ENCODE peak calls at places on chromosomes 1 and 21, in nine cellular contexts. One of them, this sample, is unnamed.

GRCh38 chr1:18041107-18041506 is 66.5 kb upstream of the IGSF21 start:
- DNase-seq in left ventricle myocardium inferior: no peak
- DNase-seq in lower leg skin: peak
- DNase-seq in K562: no peak
- DNase-seq in foreskin fibroblast: no peak
- DNase-seq in heart left ventricle: no peak
- DNase-seq in colonic mucosa: no peak
- DNase-seq in MM.1S: no peak
- DNase-seq in breast epithelium: no peak
- DNase-seq in this sample: peak

GRCh38 chr1:91537281-91538069 is 36.8 kb downstream of the CDC7 start:
- DNase-seq in heart left ventricle: no peak
- DNase-seq in left ventricle myocardium inferior: no peak
- DNase-seq in breast epithelium: no peak
- DNase-seq in K562: no peak
- DNase-seq in colonic mucosa: no peak
- DNase-seq in foreskin fibroblast: peak
- DNase-seq in MM.1S: no peak
- DNase-seq in lower leg skin: peak
- DNase-seq in this sample: no peak

GRCh38 chr1:42735477-42736105 is 4.4 kb downstream of the CLDN19 start:
- DNase-seq in foreskin fibroblast: no peak
- DNase-seq in lower leg skin: no peak
- DNase-seq in colonic mucosa: no peak
- DNase-seq in left ventricle myocardium inferior: no peak
- DNase-seq in MM.1S: no peak
- DNase-seq in breast epithelium: no peak
- DNase-seq in heart left ventricle: no peak
- DNase-seq in K562: no peak
- DNase-seq in this sample: no peak

GRCh38 chr1:39926820-39927219 is 25.1 kb upstream of the MYCL start:
- DNase-seq in colonic mucosa: no peak
- DNase-seq in breast epithelium: no peak
- DNase-seq in K562: no peak
- DNase-seq in lower leg skin: no peak
- DNase-seq in heart left ventricle: no peak
- DNase-seq in left ventricle myocardium inferior: no peak
- DNase-seq in MM.1S: no peak
- DNase-seq in foreskin fibroblast: no peak
- DNase-seq in this sample: no peak

GRCh38 chr1:243791586-243792267 is 58.3 kb downstream of the AKT3 start:
- DNase-seq in left ventricle myocardium inferior: no peak
- DNase-seq in breast epithelium: no peak
- DNase-seq in K562: no peak
- DNase-seq in heart left ventricle: no peak
- DNase-seq in lower leg skin: peak
- DNase-seq in MM.1S: no peak
- DNase-seq in colonic mucosa: no peak
- DNase-seq in foreskin fibroblast: no peak
- DNase-seq in this sample: no peak

GRCh38 chr1:58785424-58786058 is 1.7 kb upstream of the JUN start:
- DNase-seq in lower leg skin: peak
- DNase-seq in colonic mucosa: peak
- DNase-seq in K562: no peak
- DNase-seq in left ventricle myocardium inferior: peak
- DNase-seq in foreskin fibroblast: no peak
- DNase-seq in MM.1S: peak
- DNase-seq in breast epithelium: peak
- DNase-seq in heart left ventricle: peak
- DNase-seq in this sample: peak

GRCh38 chr1:3710251-3710650 is 42.0 kb upstream of the CCDC27 start:
- DNase-seq in left ventricle myocardium inferior: no peak
- DNase-seq in MM.1S: no peak
- DNase-seq in lower leg skin: no peak
- DNase-seq in K562: no peak
- DNase-seq in foreskin fibroblast: no peak
- DNase-seq in colonic mucosa: no peak
- DNase-seq in breast epithelium: no peak
- DNase-seq in heart left ventricle: no peak
- DNase-seq in this sample: no peak

GRCh38 chr1:198880397-198880796 is 241.6 kb downstream of the PTPRC start:
- DNase-seq in left ventricle myocardium inferior: no peak
- DNase-seq in breast epithelium: no peak
- DNase-seq in K562: no peak
- DNase-seq in colonic mucosa: no peak
- DNase-seq in lower leg skin: no peak
- DNase-seq in foreskin fibroblast: peak
- DNase-seq in MM.1S: no peak
- DNase-seq in heart left ventricle: no peak
- DNase-seq in this sample: no peak

GRCh38 chr1:50967416-50968020 is 2.5 kb upstream of the CDKN2C start:
- DNase-seq in lower leg skin: no peak
- DNase-seq in MM.1S: no peak
- DNase-seq in K562: peak
- DNase-seq in foreskin fibroblast: no peak
- DNase-seq in colonic mucosa: no peak
- DNase-seq in breast epithelium: no peak
- DNase-seq in heart left ventricle: no peak
- DNase-seq in left ventricle myocardium inferior: no peak
- DNase-seq in this sample: peak

GRCh38 chr1:23865543-23865930 is 2.6 kb downstream of the FUCA1 start:
- DNase-seq in breast epithelium: peak
- DNase-seq in MM.1S: peak
- DNase-seq in lower leg skin: peak
- DNase-seq in K562: no peak
- DNase-seq in left ventricle myocardium inferior: no peak
- DNase-seq in heart left ventricle: no peak
- DNase-seq in colonic mucosa: peak
- DNase-seq in foreskin fibroblast: peak
- DNase-seq in this sample: peak

GRCh38 chr1:61084560-61084991 is 2.2 kb downstream of the NFIA start:
- DNase-seq in MM.1S: no peak
- DNase-seq in lower leg skin: no peak
- DNase-seq in heart left ventricle: no peak
- DNase-seq in breast epithelium: no peak
- DNase-seq in K562: no peak
- DNase-seq in foreskin fibroblast: no peak
- DNase-seq in colonic mucosa: no peak
- DNase-seq in left ventricle myocardium inferior: no peak
- DNase-seq in this sample: no peak

GRCh38 chr1:37602750-37603694 is 7.3 kb upstream of the GNL2 start:
- DNase-seq in lower leg skin: no peak
- DNase-seq in heart left ventricle: no peak
- DNase-seq in K562: peak
- DNase-seq in MM.1S: peak
- DNase-seq in colonic mucosa: no peak
- DNase-seq in left ventricle myocardium inferior: no peak
- DNase-seq in breast epithelium: no peak
- DNase-seq in foreskin fibroblast: no peak
- DNase-seq in this sample: peak

GRCh38 chr1:8089535-8090228 is 63.6 kb upstream of the ERRFI1 start:
- DNase-seq in breast epithelium: no peak
- DNase-seq in colonic mucosa: no peak
- DNase-seq in K562: no peak
- DNase-seq in foreskin fibroblast: peak
- DNase-seq in lower leg skin: no peak
- DNase-seq in heart left ventricle: no peak
- DNase-seq in left ventricle myocardium inferior: no peak
- DNase-seq in MM.1S: no peak
- DNase-seq in this sample: no peak

GRCh38 chr1:244239261-244239770 is 188.2 kb downstream of the ZBTB18 start:
- DNase-seq in breast epithelium: no peak
- DNase-seq in left ventricle myocardium inferior: no peak
- DNase-seq in colonic mucosa: no peak
- DNase-seq in MM.1S: peak
- DNase-seq in foreskin fibroblast: no peak
- DNase-seq in heart left ventricle: no peak
- DNase-seq in lower leg skin: no peak
- DNase-seq in K562: no peak
- DNase-seq in this sample: peak

GRCh38 chr1:181134543-181135461 is 46.3 kb downstream of the IER5 start:
- DNase-seq in lower leg skin: peak
- DNase-seq in K562: no peak
- DNase-seq in colonic mucosa: peak
- DNase-seq in breast epithelium: peak
- DNase-seq in heart left ventricle: no peak
- DNase-seq in left ventricle myocardium inferior: no peak
- DNase-seq in MM.1S: peak
- DNase-seq in foreskin fibroblast: peak
- DNase-seq in this sample: peak

GRCh38 chr1:55043726-55044125 is 4.4 kb downstream of the PCSK9 start:
- DNase-seq in heart left ventricle: no peak
- DNase-seq in left ventricle myocardium inferior: no peak
- DNase-seq in lower leg skin: no peak
- DNase-seq in breast epithelium: no peak
- DNase-seq in MM.1S: no peak
- DNase-seq in colonic mucosa: no peak
- DNase-seq in foreskin fibroblast: no peak
- DNase-seq in K562: no peak
- DNase-seq in this sample: no peak

GRCh38 chr21:33901421-33902288 is 13.9 kb downstream of the ATP5PO start:
- DNase-seq in lower leg skin: no peak
- DNase-seq in MM.1S: peak
- DNase-seq in K562: no peak
- DNase-seq in foreskin fibroblast: peak
- DNase-seq in breast epithelium: no peak
- DNase-seq in heart left ventricle: no peak
- DNase-seq in colonic mucosa: no peak
- DNase-seq in left ventricle myocardium inferior: no peak
- DNase-seq in this sample: peak

GRCh38 chr1:223843934-223844333 is 1.8 kb downstream of the TP53BP2 start:
- DNase-seq in lower leg skin: no peak
- DNase-seq in breast epithelium: no peak
- DNase-seq in MM.1S: no peak
- DNase-seq in colonic mucosa: no peak
- DNase-seq in foreskin fibroblast: no peak
- DNase-seq in K562: no peak
- DNase-seq in left ventricle myocardium inferior: no peak
- DNase-seq in heart left ventricle: no peak
- DNase-seq in this sample: no peak

GRCh38 chr1:183235503-183235902 is 49.4 kb downstream of the LAMC2 start:
- DNase-seq in breast epithelium: no peak
- DNase-seq in foreskin fibroblast: no peak
- DNase-seq in left ventricle myocardium inferior: no peak
- DNase-seq in heart left ventricle: no peak
- DNase-seq in MM.1S: no peak
- DNase-seq in colonic mucosa: no peak
- DNase-seq in K562: no peak
- DNase-seq in lower leg skin: no peak
- DNase-seq in this sample: no peak

GRCh38 chr1:193786996-193787546 is 600.7 kb upstream of the B3GALT2 start:
- DNase-seq in left ventricle myocardium inferior: no peak
- DNase-seq in K562: no peak
- DNase-seq in breast epithelium: no peak
- DNase-seq in lower leg skin: no peak
- DNase-seq in colonic mucosa: peak
- DNase-seq in heart left ventricle: no peak
- DNase-seq in foreskin fibroblast: no peak
- DNase-seq in MM.1S: no peak
- DNase-seq in this sample: no peak

GRCh38 chr1:151273924-151274466 is 8.1 kb upstream of the ZNF687 start:
- DNase-seq in colonic mucosa: no peak
- DNase-seq in K562: no peak
- DNase-seq in breast epithelium: no peak
- DNase-seq in MM.1S: no peak
- DNase-seq in left ventricle myocardium inferior: no peak
- DNase-seq in heart left ventricle: no peak
- DNase-seq in lower leg skin: no peak
- DNase-seq in foreskin fibroblast: no peak
- DNase-seq in this sample: no peak

GRCh38 chr1:177800386-177801058 is 169.3 kb downstream of the SEC16B start:
- DNase-seq in foreskin fibroblast: peak
- DNase-seq in heart left ventricle: no peak
- DNase-seq in K562: no peak
- DNase-seq in lower leg skin: no peak
- DNase-seq in colonic mucosa: no peak
- DNase-seq in breast epithelium: no peak
- DNase-seq in left ventricle myocardium inferior: no peak
- DNase-seq in MM.1S: peak
- DNase-seq in this sample: peak

GRCh38 chr1:98660941-98661543 is 479 bp upstream of the SNX7 start:
- DNase-seq in foreskin fibroblast: peak
- DNase-seq in heart left ventricle: no peak
- DNase-seq in MM.1S: no peak
- DNase-seq in colonic mucosa: no peak
- DNase-seq in K562: no peak
- DNase-seq in left ventricle myocardium inferior: no peak
- DNase-seq in breast epithelium: no peak
- DNase-seq in lower leg skin: no peak
- DNase-seq in this sample: no peak
- H3K4me3 ChIP-seq in foreskin fibroblast: peak
- H3K4me3 ChIP-seq in heart left ventricle: peak
- H3K4me3 ChIP-seq in MM.1S: no peak
- H3K4me3 ChIP-seq in colonic mucosa: peak
- H3K4me3 ChIP-seq in K562: no peak
- H3K4me3 ChIP-seq in left ventricle myocardium inferior: peak
- H3K4me3 ChIP-seq in breast epithelium: peak
- H3K4me3 ChIP-seq in lower leg skin: peak
- H3K4me3 ChIP-seq in this sample: no peak

DNA sequence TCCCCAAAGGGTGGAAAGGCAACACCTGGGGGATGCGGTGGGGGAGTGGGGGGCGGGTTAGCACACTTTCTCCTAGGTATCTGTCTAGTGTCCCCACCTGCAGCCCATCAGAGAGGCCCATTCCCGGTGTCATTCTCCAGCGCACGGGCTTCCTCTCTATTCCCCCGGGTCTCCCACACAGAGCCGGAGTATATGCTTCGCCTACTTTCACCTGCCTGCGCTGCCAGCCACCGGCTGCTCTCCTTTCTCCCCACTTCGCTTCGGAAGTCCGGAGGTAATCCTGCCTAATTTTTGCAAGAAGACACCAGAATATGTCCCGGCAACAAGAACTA is 852 bp downstream of the RGS7 start:
- DNase-seq in left ventricle myocardium inferior: no peak
- DNase-seq in colonic mucosa: no peak
- DNase-seq in foreskin fibroblast: no peak
- DNase-seq in breast epithelium: no peak
- DNase-seq in heart left ventricle: no peak
- DNase-seq in K562: no peak
- DNase-seq in MM.1S: no peak
- DNase-seq in lower leg skin: no peak
- DNase-seq in this sample: no peak
- H3K4me3 ChIP-seq in left ventricle myocardium inferior: peak
- H3K4me3 ChIP-seq in colonic mucosa: no peak
- H3K4me3 ChIP-seq in foreskin fibroblast: peak
- H3K4me3 ChIP-seq in breast epithelium: no peak
- H3K4me3 ChIP-seq in heart left ventricle: no peak
- H3K4me3 ChIP-seq in K562: no peak
- H3K4me3 ChIP-seq in MM.1S: no peak
- H3K4me3 ChIP-seq in lower leg skin: no peak
- H3K4me3 ChIP-seq in this sample: no peak

GRCh38 chr1:62138029-62138428 is 56.6 kb upstream of the L1TD1 start:
- DNase-seq in colonic mucosa: no peak
- DNase-seq in breast epithelium: no peak
- DNase-seq in K562: no peak
- DNase-seq in left ventricle myocardium inferior: no peak
- DNase-seq in MM.1S: no peak
- DNase-seq in foreskin fibroblast: no peak
- DNase-seq in lower leg skin: no peak
- DNase-seq in heart left ventricle: no peak
- DNase-seq in this sample: no peak
- H3K4me3 ChIP-seq in colonic mucosa: no peak
- H3K4me3 ChIP-seq in breast epithelium: no peak
- H3K4me3 ChIP-seq in K562: no peak
- H3K4me3 ChIP-seq in left ventricle myocardium inferior: no peak
- H3K4me3 ChIP-seq in MM.1S: no peak
- H3K4me3 ChIP-seq in foreskin fibroblast: no peak
- H3K4me3 ChIP-seq in lower leg skin: no peak
- H3K4me3 ChIP-seq in heart left ventricle: no peak
- H3K4me3 ChIP-seq in this sample: no peak

GRCh38 chr1:109253803-109254620 is 4.7 kb downstream of the CELSR2 start:
- DNase-seq in breast epithelium: no peak
- DNase-seq in foreskin fibroblast: no peak
- DNase-seq in K562: peak
- DNase-seq in colonic mucosa: no peak
- DNase-seq in MM.1S: no peak
- DNase-seq in heart left ventricle: no peak
- DNase-seq in left ventricle myocardium inferior: no peak
- DNase-seq in lower leg skin: no peak
- DNase-seq in this sample: no peak
- H3K4me3 ChIP-seq in breast epithelium: no peak
- H3K4me3 ChIP-seq in foreskin fibroblast: no peak
- H3K4me3 ChIP-seq in K562: peak
- H3K4me3 ChIP-seq in colonic mucosa: no peak
- H3K4me3 ChIP-seq in MM.1S: no peak
- H3K4me3 ChIP-seq in heart left ventricle: no peak
- H3K4me3 ChIP-seq in left ventricle myocardium inferior: peak
- H3K4me3 ChIP-seq in lower leg skin: no peak
- H3K4me3 ChIP-seq in this sample: no peak